ENCODE peak calls at places on chromosomes 6 and 20, in ten cellular contexts. T is left ventricle myocardium inferior; I is EL; S is renal cortical epithelial cell; X is COR-L47; B is HEK293T; U is NCI-H2081; M is HTR-8/SVneo; Z is naive thymus-derived CD8-positive, alpha-beta T cell; R is activated CD8-positive, alpha-beta memory T cell treated with anti-CD3 and anti-CD28 coated beads for 24 hours. A is an unnamed sample.

GRCh38 chr20:15012551-15012950 is 675.1 kb upstream of the FLRT3 start:
- DNase-seq in S (no peak), T (no peak), R (no peak), M (no peak), I (no peak), Z (no peak), U (peak), B (no peak), X (peak), A (no peak)

GRCh38 chr20:51884561-51884960 is 82.2 kb upstream of the SALL4 start:
- DNase-seq in M (peak), R (no peak), B (no peak), Z (no peak), U (no peak), X (no peak), I (peak), T (no peak), S (no peak), A (no peak)

GRCh38 chr6:34237722-34238506 is 1.2 kb downstream of the HMGA1 start:
- DNase-seq in T (no peak), R (peak), Z (peak), I (peak), U (peak), B (peak), M (no peak), X (peak), S (no peak), A (no peak)

GRCh38 chr6:45714795-45715507 is 300.7 kb downstream of the CLIC5 start:
- DNase-seq in T (no peak), B (peak), S (peak), I (peak), Z (peak), X (peak), R (no peak), M (peak), U (peak), A (peak)

GRCh38 chr6:34696189-34696738 is 303 bp downstream of the ILRUN start:
- DNase-seq in S (peak), U (no peak), R (no peak), T (peak), M (no peak), X (peak), I (peak), B (no peak), Z (peak), A (peak)

GRCh38 chr6:32224696-32225095 is 829 bp upstream of the NOTCH4 start:
- DNase-seq in S (no peak), M (no peak), U (no peak), B (no peak), R (no peak), I (no peak), X (no peak), T (no peak), Z (no peak), A (no peak)

GRCh38 chr6:3209114-3210023 is 18.1 kb downstream of the TUBB2B start:
- DNase-seq in T (peak), B (peak), I (peak), R (peak), X (peak), S (peak), U (no peak), Z (no peak), M (peak), A (peak)

GRCh38 chr6:54768542-54768941 is 78.0 kb upstream of the FAM83B start:
- DNase-seq in B (no peak), X (no peak), T (no peak), S (no peak), R (no peak), M (no peak), I (no peak), Z (no peak), U (no peak), A (no peak)

GRCh38 chr20:62048821-62049291 is 16.8 kb downstream of the TAF4 start:
- DNase-seq in S (no peak), Z (peak), B (no peak), U (no peak), M (no peak), I (no peak), R (no peak), T (no peak), X (no peak), A (no peak)

GRCh38 chr6:30643656-30644055 is 3.3 kb upstream of the C6orf136 start:
- DNase-seq in B (no peak), T (no peak), X (no peak), U (no peak), Z (no peak), M (no peak), I (no peak), R (no peak), S (no peak), A (no peak)

GRCh38 chr6:106102034-106102433 is 15.9 kb downstream of the PRDM1 start:
- DNase-seq in T (no peak), S (no peak), X (no peak), U (no peak), M (no peak), B (no peak), R (no peak), I (no peak), Z (no peak), A (no peak)

GRCh38 chr20:15675813-15676484 is 897.3 kb downstream of the KIF16B start:
- DNase-seq in S (peak), T (no peak), B (no peak), R (no peak), I (no peak), U (no peak), X (no peak), Z (no peak), M (no peak), A (no peak)

GRCh38 chr6:166179704-166180103 is 12.1 kb upstream of the TBXT start:
- DNase-seq in X (no peak), B (no peak), R (no peak), I (no peak), M (no peak), S (no peak), T (no peak), U (no peak), Z (no peak), A (no peak)

GRCh38 chr6:105902401-105903031 is 183.6 kb upstream of the PRDM1 start:
- DNase-seq in R (no peak), U (peak), I (peak), M (no peak), Z (no peak), X (no peak), B (no peak), T (no peak), S (peak), A (no peak)

GRCh38 chr20:23049933-23050838 is 714 bp upstream of the THBD start:
- DNase-seq in M (peak), Z (no peak), X (no peak), B (peak), U (no peak), T (peak), R (no peak), I (peak), S (peak), A (peak)